ENCODE peak calls at places on chromosomes 6 and 20, in four cellular contexts. O is GM23338, Z is DND-41, S is GM12878. M is an unnamed sample. For H3K36me3, the result is how much of the 10 kb centered on the place peaks cover.

GRCh38 chr6:118334634-118335033 is 213.5 kb upstream of the PLN start:
- DNase-seq in S (no peak), O (no peak), Z (no peak), M (no peak)

GRCh38 chr20:24701027-24701426 is 231.6 kb downstream of the SYNDIG1 start:
- DNase-seq in Z (no peak), S (no peak), O (no peak), M (no peak)

GRCh38 chr6:117380298-117380697 is 45.4 kb downstream of the ROS1 start:
- DNase-seq in Z (no peak), O (no peak), S (no peak), M (no peak)

GRCh38 chr20:41141153-41141815 is 3.9 kb downstream of the PLCG1 start:
- DNase-seq in Z (no peak), O (no peak), S (no peak), M (peak)

GRCh38 chr6:42104807-42105713 is 37.4 kb downstream of the C6orf132 start:
- DNase-seq in O (peak), S (no peak), Z (no peak), M (no peak)

GRCh38 chr6:170261643-170262480 is 29.0 kb downstream of the DLL1 start:
- DNase-seq in S (no peak), Z (no peak), O (no peak), M (no peak)

GRCh38 chr6:9292975-9293374 is 857.6 kb upstream of the SLC35B3 start:
- DNase-seq in Z (no peak), S (no peak), O (no peak), M (peak)

GRCh38 chr6:140879861-140880260 is 1252.9 kb upstream of the GJE1 start:
- DNase-seq in S (no peak), Z (no peak), O (no peak), M (peak)

GRCh38 chr6:11044712-11045167 is 635 bp upstream of the ELOVL2 start:
- DNase-seq in O (peak), S (no peak), Z (no peak), M (no peak)

GRCh38 chr6:11043961-11044711 is at the start of gene ELOVL2:
- DNase-seq in S (no peak), O (peak), Z (no peak), M (peak)

GRCh38 chr6:11043552-11043960 is 549 bp downstream of the ELOVL2 start:
- DNase-seq in O (peak), S (no peak), Z (no peak), M (no peak)

GRCh38 chr6:11042025-11042749 is 1.9 kb downstream of the ELOVL2 start:
- DNase-seq in S (no peak), Z (no peak), O (no peak), M (no peak)

DNA sequence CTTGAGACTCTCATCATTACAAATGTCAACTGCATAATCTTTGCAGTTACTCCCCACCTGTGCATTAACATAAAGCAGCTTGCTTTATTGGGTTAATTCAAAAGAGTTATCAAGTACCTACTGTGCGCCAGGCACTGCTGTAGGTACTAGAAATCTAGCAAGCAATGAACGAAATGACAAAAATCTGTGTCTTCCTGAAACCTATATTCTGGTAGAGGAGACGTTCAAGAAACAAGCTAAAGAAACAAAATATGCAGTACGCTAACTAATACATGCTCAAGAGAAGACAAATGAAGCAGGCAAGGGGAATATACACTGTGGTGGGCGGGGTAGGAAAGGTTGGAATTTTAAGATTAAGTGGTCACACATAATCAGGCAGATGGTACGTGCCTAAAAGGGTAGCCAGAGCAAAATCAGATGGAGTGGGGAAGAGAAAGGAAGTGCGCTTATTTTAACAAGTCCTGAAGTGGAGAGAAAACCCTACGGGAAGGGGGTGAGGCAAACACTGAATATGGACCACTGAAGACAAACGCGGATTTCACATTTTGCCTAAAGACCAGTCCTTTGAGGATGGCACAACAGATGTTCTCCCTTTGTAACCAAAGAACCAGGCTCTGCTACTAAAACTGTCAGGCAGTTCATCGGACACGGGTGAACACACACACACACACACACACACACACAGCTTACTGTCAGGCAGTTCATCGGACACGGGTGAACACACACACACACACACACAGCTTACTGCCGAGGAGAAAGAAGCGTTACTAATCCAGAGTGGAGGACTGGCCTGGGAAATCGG is 1.2 kb downstream of the ELOVL2 start:
- DNase-seq in O (peak), Z (no peak), S (peak), M (peak)
- TF ChIP-seq EZH2 in O (peak), Z (no peak), S (peak), M (no peak)

GRCh38 chr6:160048471-160048870 is 73.1 kb upstream of the SLC22A1 start:
- DNase-seq in Z (no peak), O (no peak), S (no peak), M (no peak)

GRCh38 chr6:160051390-160051789 is 70.2 kb upstream of the SLC22A1 start:
- DNase-seq in S (no peak), O (no peak), Z (peak), M (peak)

GRCh38 chr6:160050022-160050421 is 71.6 kb upstream of the SLC22A1 start:
- DNase-seq in S (no peak), Z (no peak), O (no peak), M (no peak)

GRCh38 chr6:160054271-160054670 is 67.3 kb upstream of the SLC22A1 start:
- DNase-seq in Z (no peak), S (no peak), O (no peak), M (no peak)

DNA sequence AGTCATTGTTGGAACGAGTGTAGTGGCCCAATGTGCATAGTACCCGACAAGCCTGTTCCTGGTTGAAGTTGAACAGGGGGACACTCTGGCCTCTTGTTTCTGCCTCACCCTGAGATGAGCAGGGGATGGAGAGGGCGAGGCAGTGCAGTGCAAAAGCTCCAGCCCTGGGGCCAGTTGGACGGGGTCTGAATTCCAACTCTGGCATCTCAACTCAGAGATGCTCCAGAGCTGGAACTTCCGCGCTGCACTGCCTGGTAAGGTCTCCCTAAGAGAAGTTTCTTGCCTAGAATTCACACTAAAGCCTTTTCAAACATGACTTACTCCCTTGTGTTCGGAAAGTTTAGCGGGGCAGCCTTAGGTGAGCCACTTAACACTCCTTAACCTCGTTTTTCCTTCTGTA is 72.3 kb upstream of the SLC22A1 start:
- DNase-seq in Z (no peak), O (no peak), S (no peak), M (no peak)
- H3K36me3 ChIP-seq in Z (half or more), O (half or more), S (half or more), M (half or more)

GRCh38 chr20:31605902-31606677 is 1.0 kb downstream of the ID1 start:
- DNase-seq in O (peak), S (no peak), Z (no peak), M (no peak)
- TF ChIP-seq CTCF in O (no peak), S (no peak), Z (no peak), M (no peak)

GRCh38 chr6:37696841-37697735 is 595 bp downstream of the MDGA1 start:
- DNase-seq in O (no peak), Z (peak), S (no peak), M (peak)

GRCh38 chr6:37694259-37694658 is 3.4 kb downstream of the MDGA1 start:
- DNase-seq in O (no peak), Z (no peak), S (no peak), M (no peak)

GRCh38 chr6:37696220-37696840 is 1.4 kb downstream of the MDGA1 start:
- DNase-seq in S (no peak), O (peak), Z (peak), M (peak)

GRCh38 chr6:37695273-37695672 is 2.4 kb downstream of the MDGA1 start:
- DNase-seq in S (no peak), Z (no peak), O (no peak), M (no peak)

DNA sequence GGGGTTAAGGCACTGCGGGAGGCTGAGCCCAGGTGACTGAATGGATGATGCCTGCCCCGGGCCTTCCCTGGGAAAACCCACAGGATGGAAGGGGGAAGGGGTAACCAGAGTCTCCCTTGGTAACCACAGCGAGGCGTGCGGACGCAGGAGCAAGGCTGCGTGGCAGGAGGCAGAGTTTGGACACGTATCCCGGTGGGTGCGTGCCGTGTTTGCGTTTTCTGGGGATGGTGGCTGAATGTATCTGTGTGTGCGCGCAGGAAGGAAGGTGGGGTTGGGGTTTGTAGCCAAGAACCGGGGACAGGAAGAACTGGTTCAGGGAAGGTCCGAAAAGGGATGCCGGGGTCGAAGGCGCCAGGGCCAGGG is 1.8 kb downstream of the MDGA1 start:
- DNase-seq in S (no peak), O (no peak), Z (no peak), M (peak)
- TF ChIP-seq EZH2 in S (peak), O (peak), Z (no peak), M (no peak)

DNA sequence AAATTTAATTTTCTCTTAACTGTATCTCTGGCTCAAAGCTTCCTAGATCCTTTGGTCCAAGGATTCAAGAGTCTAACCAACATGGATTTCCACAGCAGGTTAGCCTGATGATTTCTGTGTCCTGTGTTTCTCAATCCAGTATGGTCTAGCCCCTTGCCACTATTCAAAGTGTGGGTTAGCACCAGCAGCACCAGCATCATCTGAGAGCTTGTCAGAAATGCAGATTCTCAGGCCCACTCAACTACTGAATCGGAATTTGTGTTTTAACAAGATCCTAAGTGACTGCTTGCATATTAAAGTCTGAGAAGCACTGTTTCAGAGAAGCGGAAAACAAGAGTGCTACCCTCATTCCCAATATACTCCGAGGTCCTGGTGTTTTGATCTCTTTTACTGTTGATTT is 133.8 kb upstream of the PRDM1 start:
- DNase-seq in S (no peak), O (peak), Z (no peak), M (no peak)
- H3K36me3 ChIP-seq in S (under half), O (under half), Z (under half), M (under half)

M was measured in astrocyte.